ENCODE peak calls at places on chromosomes 3 and 15, in nine cellular contexts. One of them, this sample, is unnamed.

GRCh38 chr15:72541714-72542113 is 67.6 kb downstream of the ARIH1 start:
- DNase-seq in stimulated activated CD4-positive, alpha-beta T cell treated with anti-CD3 and anti-CD28 coated beads, Interleukin-1b, Interleukin-23, amount 100 ng/mL, for 48 hours: no peak
- DNase-seq in HEK293T: no peak
- DNase-seq in NAMALWA: no peak
- DNase-seq in natural killer cell treated with Interleukin-12 subunit alpha and Interleukin-12 subunit beta and Interleukin-15 and Interleukin-18, amount 100 ng/mL, for 72 hours: no peak
- DNase-seq in ascending aorta: no peak
- DNase-seq in NCI-H345: no peak
- DNase-seq in activated CD4-positive, alpha-beta T cell treated with anti-CD3 and anti-CD28 coated beads for 36 hours: no peak
- DNase-seq in ELF-1: no peak
- DNase-seq in this sample: no peak

GRCh38 chr15:77014137-77015081 is 19.5 kb downstream of the PSTPIP1 start:
- DNase-seq in HEK293T: no peak
- DNase-seq in ascending aorta: no peak
- DNase-seq in NAMALWA: no peak
- DNase-seq in natural killer cell treated with Interleukin-12 subunit alpha and Interleukin-12 subunit beta and Interleukin-15 and Interleukin-18, amount 100 ng/mL, for 72 hours: peak
- DNase-seq in ELF-1: no peak
- DNase-seq in activated CD4-positive, alpha-beta T cell treated with anti-CD3 and anti-CD28 coated beads for 36 hours: no peak
- DNase-seq in stimulated activated CD4-positive, alpha-beta T cell treated with anti-CD3 and anti-CD28 coated beads, Interleukin-1b, Interleukin-23, amount 100 ng/mL, for 48 hours: no peak
- DNase-seq in NCI-H345: no peak
- DNase-seq in this sample: peak

GRCh38 chr3:17573396-17573795 is 169.0 kb downstream of the TBC1D5 start:
- DNase-seq in natural killer cell treated with Interleukin-12 subunit alpha and Interleukin-12 subunit beta and Interleukin-15 and Interleukin-18, amount 100 ng/mL, for 72 hours: no peak
- DNase-seq in ascending aorta: no peak
- DNase-seq in stimulated activated CD4-positive, alpha-beta T cell treated with anti-CD3 and anti-CD28 coated beads, Interleukin-1b, Interleukin-23, amount 100 ng/mL, for 48 hours: no peak
- DNase-seq in NAMALWA: no peak
- DNase-seq in activated CD4-positive, alpha-beta T cell treated with anti-CD3 and anti-CD28 coated beads for 36 hours: no peak
- DNase-seq in NCI-H345: no peak
- DNase-seq in ELF-1: no peak
- DNase-seq in HEK293T: no peak
- DNase-seq in this sample: no peak

GRCh38 chr3:127565711-127566110 is 24.8 kb downstream of the TPRA1 start:
- DNase-seq in stimulated activated CD4-positive, alpha-beta T cell treated with anti-CD3 and anti-CD28 coated beads, Interleukin-1b, Interleukin-23, amount 100 ng/mL, for 48 hours: no peak
- DNase-seq in natural killer cell treated with Interleukin-12 subunit alpha and Interleukin-12 subunit beta and Interleukin-15 and Interleukin-18, amount 100 ng/mL, for 72 hours: no peak
- DNase-seq in ELF-1: peak
- DNase-seq in HEK293T: no peak
- DNase-seq in NCI-H345: no peak
- DNase-seq in ascending aorta: no peak
- DNase-seq in activated CD4-positive, alpha-beta T cell treated with anti-CD3 and anti-CD28 coated beads for 36 hours: no peak
- DNase-seq in NAMALWA: no peak
- DNase-seq in this sample: no peak

GRCh38 chr3:177802151-177802900 is 605.0 kb upstream of the TBL1XR1 start:
- DNase-seq in NCI-H345: peak
- DNase-seq in HEK293T: no peak
- DNase-seq in NAMALWA: no peak
- DNase-seq in natural killer cell treated with Interleukin-12 subunit alpha and Interleukin-12 subunit beta and Interleukin-15 and Interleukin-18, amount 100 ng/mL, for 72 hours: no peak
- DNase-seq in ascending aorta: no peak
- DNase-seq in ELF-1: no peak
- DNase-seq in activated CD4-positive, alpha-beta T cell treated with anti-CD3 and anti-CD28 coated beads for 36 hours: no peak
- DNase-seq in stimulated activated CD4-positive, alpha-beta T cell treated with anti-CD3 and anti-CD28 coated beads, Interleukin-1b, Interleukin-23, amount 100 ng/mL, for 48 hours: no peak
- DNase-seq in this sample: no peak

GRCh38 chr3:107045791-107046190 is 331.4 kb upstream of the CCDC54 start:
- DNase-seq in activated CD4-positive, alpha-beta T cell treated with anti-CD3 and anti-CD28 coated beads for 36 hours: no peak
- DNase-seq in NCI-H345: no peak
- DNase-seq in ELF-1: no peak
- DNase-seq in stimulated activated CD4-positive, alpha-beta T cell treated with anti-CD3 and anti-CD28 coated beads, Interleukin-1b, Interleukin-23, amount 100 ng/mL, for 48 hours: no peak
- DNase-seq in natural killer cell treated with Interleukin-12 subunit alpha and Interleukin-12 subunit beta and Interleukin-15 and Interleukin-18, amount 100 ng/mL, for 72 hours: no peak
- DNase-seq in NAMALWA: no peak
- DNase-seq in HEK293T: no peak
- DNase-seq in ascending aorta: no peak
- DNase-seq in this sample: no peak

GRCh38 chr3:32140943-32141342 is 34.5 kb downstream of the GPD1L start:
- DNase-seq in NCI-H345: no peak
- DNase-seq in natural killer cell treated with Interleukin-12 subunit alpha and Interleukin-12 subunit beta and Interleukin-15 and Interleukin-18, amount 100 ng/mL, for 72 hours: no peak
- DNase-seq in activated CD4-positive, alpha-beta T cell treated with anti-CD3 and anti-CD28 coated beads for 36 hours: no peak
- DNase-seq in HEK293T: no peak
- DNase-seq in NAMALWA: no peak
- DNase-seq in stimulated activated CD4-positive, alpha-beta T cell treated with anti-CD3 and anti-CD28 coated beads, Interleukin-1b, Interleukin-23, amount 100 ng/mL, for 48 hours: no peak
- DNase-seq in ELF-1: no peak
- DNase-seq in ascending aorta: no peak
- DNase-seq in this sample: peak

GRCh38 chr3:150014782-150015181 is 44.1 kb upstream of the PFN2 start:
- DNase-seq in ascending aorta: no peak
- DNase-seq in NCI-H345: no peak
- DNase-seq in NAMALWA: no peak
- DNase-seq in activated CD4-positive, alpha-beta T cell treated with anti-CD3 and anti-CD28 coated beads for 36 hours: no peak
- DNase-seq in HEK293T: no peak
- DNase-seq in ELF-1: no peak
- DNase-seq in natural killer cell treated with Interleukin-12 subunit alpha and Interleukin-12 subunit beta and Interleukin-15 and Interleukin-18, amount 100 ng/mL, for 72 hours: no peak
- DNase-seq in stimulated activated CD4-positive, alpha-beta T cell treated with anti-CD3 and anti-CD28 coated beads, Interleukin-1b, Interleukin-23, amount 100 ng/mL, for 48 hours: no peak
- DNase-seq in this sample: no peak

GRCh38 chr15:60580650-60581415 is 101.9 kb upstream of the ICE2 start:
- DNase-seq in ELF-1: no peak
- DNase-seq in NAMALWA: no peak
- DNase-seq in stimulated activated CD4-positive, alpha-beta T cell treated with anti-CD3 and anti-CD28 coated beads, Interleukin-1b, Interleukin-23, amount 100 ng/mL, for 48 hours: peak
- DNase-seq in NCI-H345: no peak
- DNase-seq in natural killer cell treated with Interleukin-12 subunit alpha and Interleukin-12 subunit beta and Interleukin-15 and Interleukin-18, amount 100 ng/mL, for 72 hours: no peak
- DNase-seq in HEK293T: no peak
- DNase-seq in activated CD4-positive, alpha-beta T cell treated with anti-CD3 and anti-CD28 coated beads for 36 hours: peak
- DNase-seq in ascending aorta: no peak
- DNase-seq in this sample: no peak

This sample was measured in NB4.